ENCODE peak calls at places on chromosomes 7 and 10, in seven cellular contexts. Q, P, F, N, X, S and L are unnamed samples.

GRCh38 chr7:34837826-34838225 is 179.8 kb downstream of the NPSR1 start:
- DNase-seq in P (peak; percentile 63), N (peak; percentile 14), X (no peak), F (no peak), Q (no peak), S (no peak), L (no peak)

GRCh38 chr10:59018977-59019376 is 157.5 kb upstream of the PHYHIPL start:
- DNase-seq in S (no peak), F (no peak), X (no peak), Q (no peak), N (no peak), P (no peak), L (no peak)

GRCh38 chr10:56360967-56361841 is at the start of gene ZWINT:
- DNase-seq in F (peak; percentile 89), S (peak; percentile 92), P (peak; percentile 96), N (peak; percentile 96), X (peak; percentile 97), Q (peak; percentile 97), L (peak; percentile 50)

GRCh38 chr7:47149971-47150370 is 431.9 kb downstream of the TNS3 start:
- DNase-seq in F (no peak), S (no peak), P (no peak), X (no peak), N (no peak), Q (no peak), L (no peak)

GRCh38 chr10:97508342-97508741 is 9.6 kb downstream of the UBTD1 start:
- DNase-seq in N (peak; percentile 46), Q (no peak), X (no peak), P (peak; percentile 73), S (no peak), F (no peak), L (no peak)

GRCh38 chr10:132520147-132520811 is 17.3 kb upstream of the INPP5A start:
- DNase-seq in X (peak; percentile 53), S (no peak), Q (peak; percentile 34), P (peak; percentile 75), F (no peak), N (peak; percentile 39), L (no peak)

GRCh38 chr10:79243211-79244067 is 103.8 kb upstream of the PPIF start:
- DNase-seq in Q (peak; percentile 75), S (no peak), F (peak; percentile 50), X (no peak), N (no peak), P (peak; percentile 51), L (no peak)

GRCh38 chr7:157890921-157891401 is 554.2 kb downstream of the DNAJB6 start:
- DNase-seq in S (no peak), F (no peak), Q (no peak), X (peak; percentile 39), P (no peak), N (no peak), L (no peak)

GRCh38 chr7:140672382-140673062 is at the start of gene ADCK2:
- DNase-seq in S (peak; percentile 59), N (no peak), X (peak; percentile 87), F (peak; percentile 58), Q (peak; percentile 54), P (no peak), L (no peak)

GRCh38 chr10:24333736-24334135 is 124.8 kb downstream of the KIAA1217 start:
- DNase-seq in N (peak; percentile 43), F (no peak), P (peak; percentile 92), Q (no peak), X (no peak), S (no peak), L (no peak)

GRCh38 chr7:80552304-80552703 is 40.4 kb upstream of the GNAT3 start:
- DNase-seq in F (no peak), S (no peak), Q (no peak), P (peak; percentile 27), X (no peak), N (no peak), L (no peak)

GRCh38 chr10:94299417-94299816 is 63.3 kb downstream of the NOC3L start:
- DNase-seq in X (no peak), S (no peak), F (no peak), N (peak; percentile 70), P (peak; percentile 86), Q (no peak), L (no peak)

GRCh38 chr10:131155903-131156285 is 155.6 kb downstream of the TCERG1L start:
- DNase-seq in N (no peak), Q (no peak), S (no peak), P (no peak), X (peak; percentile 11), F (no peak), L (no peak)

GRCh38 chr10:118584181-118584954 is 11.1 kb downstream of the PRLHR start:
- DNase-seq in Q (peak; percentile 64), P (peak; percentile 74), S (no peak), N (peak; percentile 86), F (no peak), X (no peak), L (no peak)

GRCh38 chr7:30893357-30893756 is 18.3 kb upstream of the AQP1 start:
- DNase-seq in F (no peak), S (no peak), N (peak; percentile 46), X (no peak), Q (no peak), P (peak; percentile 43), L (no peak)

GRCh38 chr10:119377905-119378736 is 164.4 kb downstream of the RGS10 start:
- DNase-seq in S (no peak), N (no peak), Q (no peak), X (no peak), F (no peak), P (peak; percentile 41), L (no peak)

GRCh38 chr10:97854735-97855134 is 5.1 kb downstream of the GOLGA7B start:
- DNase-seq in P (no peak), S (no peak), X (no peak), Q (no peak), N (no peak), F (no peak), L (no peak)

GRCh38 chr10:7795605-7796004 is 7.6 kb downstream of the ATP5F1C start:
- DNase-seq in P (peak; percentile 85), Q (no peak), X (no peak), F (no peak), N (peak; percentile 68), S (no peak), L (no peak)

GRCh38 chr7:909358-910329 is 33.3 kb downstream of the GET4 start:
- DNase-seq in F (peak; percentile 45), Q (peak; percentile 65), S (no peak), P (peak; percentile 36), N (no peak), X (no peak), L (no peak)

GRCh38 chr10:22770270-22770669 is 55.9 kb upstream of the PIP4K2A start:
- DNase-seq in X (no peak), S (no peak), P (no peak), N (no peak), F (no peak), Q (no peak), L (no peak)

GRCh38 chr10:99525897-99526296 is 6.8 kb upstream of the NKX2-3 start:
- DNase-seq in N (no peak), X (no peak), Q (no peak), S (no peak), F (no peak), P (no peak), L (no peak)

GRCh38 chr10:52955337-52955736 is 182.8 kb upstream of the MBL2 start:
- DNase-seq in Q (no peak), S (no peak), P (no peak), F (no peak), N (no peak), X (no peak), L (no peak)

GRCh38 chr10:26199841-26200240 is 16.7 kb upstream of the GAD2 start:
- DNase-seq in S (no peak), P (no peak), N (no peak), Q (no peak), F (no peak), X (no peak), L (no peak)

GRCh38 chr7:129670636-129671035 is 59.1 kb downstream of the NRF1 start:
- DNase-seq in P (peak; percentile 31), N (no peak), X (no peak), Q (no peak), F (no peak), S (no peak), L (no peak)

GRCh38 chr10:63206997-63207952 is 74.1 kb downstream of the NRBF2 start:
- DNase-seq in Q (no peak), F (no peak), P (peak; percentile 90), N (peak; percentile 87), S (peak; percentile 35), X (no peak), L (no peak)

GRCh38 chr10:131009801-131010200 is 301.7 kb downstream of the TCERG1L start:
- DNase-seq in S (no peak), Q (no peak), X (no peak), N (no peak), P (no peak), F (no peak), L (no peak)

GRCh38 chr10:121609426-121610380 is 11.5 kb upstream of the FGFR2 start:
- DNase-seq in F (no peak), S (no peak), N (no peak), X (no peak), Q (no peak), P (no peak), L (no peak)
- H3K27ac ChIP-seq in F (no peak overlapping the region), S (no peak overlapping the region), N (no peak overlapping the region), X (no peak overlapping the region), Q (peak overlapping the region; percentile 67), P (no peak overlapping the region), L (no peak overlapping the region)

GRCh38 chr10:87685832-87686589 is 26.3 kb downstream of the PAPSS2 start:
- DNase-seq in S (no peak), Q (no peak), X (no peak), F (no peak), N (no peak), P (no peak), L (no peak)
- H3K27ac ChIP-seq in S (no peak overlapping the region), Q (no peak overlapping the region), X (peak overlapping the region; percentile 64), F (no peak overlapping the region), N (no peak overlapping the region), P (no peak overlapping the region), L (no peak overlapping the region)

GRCh38 chr10:20115929-20116328 is 299.7 kb downstream of the PLXDC2 start:
- DNase-seq in Q (no peak), X (no peak), N (no peak), F (no peak), P (no peak), S (no peak), L (no peak)
- H3K27ac ChIP-seq in Q (no peak overlapping the region), X (no peak overlapping the region), N (no peak overlapping the region), F (no peak overlapping the region), P (no peak overlapping the region), S (no peak overlapping the region), L (no peak overlapping the region)

DNA sequence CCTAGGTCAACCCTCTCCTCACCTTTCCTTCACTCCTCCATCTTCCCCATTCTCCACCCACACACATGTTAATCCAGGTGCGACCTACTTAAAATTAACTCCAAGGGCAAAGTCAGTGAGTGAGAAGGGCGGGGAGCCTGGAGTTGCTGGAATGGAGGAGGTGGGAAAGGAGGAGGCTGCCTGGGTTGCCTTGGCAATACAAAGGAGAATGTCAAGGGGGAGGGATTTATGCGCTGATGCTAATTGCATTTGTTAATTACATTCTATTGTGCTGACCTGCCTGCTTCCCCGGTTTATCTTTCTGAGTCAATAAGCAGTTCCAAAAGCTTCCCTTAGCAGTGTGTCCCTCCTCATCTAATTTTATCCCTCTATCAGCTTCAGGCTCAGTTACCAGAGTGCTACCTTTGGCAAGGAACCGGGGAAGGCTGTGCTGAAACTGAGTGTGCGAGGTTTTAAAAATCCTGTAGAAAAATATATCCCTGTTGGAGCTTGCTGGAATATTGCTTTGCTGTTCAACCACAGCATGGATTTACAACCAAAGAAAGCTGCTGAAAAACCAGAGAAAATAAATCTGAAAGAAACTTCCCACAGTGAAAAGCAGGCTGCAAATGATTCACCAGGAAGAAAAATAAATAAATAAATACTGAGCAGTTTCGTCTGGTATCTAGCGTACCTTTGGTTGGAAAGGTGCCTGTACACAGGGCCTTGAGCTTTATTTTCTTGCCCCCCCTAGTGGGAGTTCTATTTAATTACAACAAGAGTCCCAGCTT is 113.2 kb upstream of the DGKB start:
- DNase-seq in F (no peak), Q (no peak), X (no peak), S (peak; percentile 59), N (peak; percentile 42), P (peak; percentile 68), L (no peak)
- H3K27ac ChIP-seq in F (no peak overlapping the region), Q (peak overlapping the region; percentile 72), X (peak overlapping the region; percentile 57), S (no peak overlapping the region), N (no peak overlapping the region), P (no peak overlapping the region), L (no peak overlapping the region)